ENCODE peak calls at places on chromosomes 12 and 14, in seven cellular contexts. E, R, S, C, Z, W and J are unnamed samples.

GRCh38 chr12:55017421-55017820 is 2.4 kb upstream of the NEUROD4 start:
- DNase-seq in E (no peak), R (peak), S (no peak), C (no peak), Z (no peak), W (no peak), J (no peak)

GRCh38 chr14:103259801-103260628 is 74.0 kb upstream of the EIF5 start:
- DNase-seq in E (no peak), R (no peak), S (no peak), C (no peak), Z (no peak), W (no peak), J (no peak)

GRCh38 chr12:56908136-56908535 is 26.1 kb downstream of the SDR9C7 start:
- DNase-seq in E (no peak), R (no peak), S (no peak), C (no peak), Z (no peak), W (no peak), J (no peak)

GRCh38 chr12:60257063-60257462 is 661.2 kb downstream of the SLC16A7 start:
- DNase-seq in E (no peak), R (no peak), S (no peak), C (peak), Z (no peak), W (peak), J (no peak)

GRCh38 chr12:124940393-124941169 is 26.1 kb upstream of the UBC start:
- DNase-seq in E (no peak), R (no peak), S (peak), C (peak), Z (peak), W (peak), J (peak)

GRCh38 chr12:105561981-105562726 is 231.7 kb downstream of the C12orf75 start:
- DNase-seq in E (peak), R (peak), S (no peak), C (peak), Z (no peak), W (peak), J (no peak)

GRCh38 chr14:20524027-20524426 is 18.7 kb downstream of the RNASE10 start:
- DNase-seq in E (no peak), R (no peak), S (no peak), C (no peak), Z (no peak), W (no peak), J (no peak)

GRCh38 chr14:103802353-103802752 is 45.0 kb downstream of the PPP1R13B start:
- DNase-seq in E (no peak), R (no peak), S (no peak), C (no peak), Z (no peak), W (no peak), J (no peak)

GRCh38 chr12:6332459-6332858 is 9.4 kb downstream of the TNFRSF1A start:
- DNase-seq in E (no peak), R (no peak), S (no peak), C (peak), Z (no peak), W (peak), J (no peak)

GRCh38 chr12:14770495-14771313 is 32.6 kb downstream of the WBP11 start:
- DNase-seq in E (peak), R (peak), S (peak), C (peak), Z (peak), W (peak), J (peak)

GRCh38 chr12:109782322-109782695 is 50.9 kb downstream of the TRPV4 start:
- DNase-seq in E (no peak), R (no peak), S (no peak), C (no peak), Z (peak), W (no peak), J (no peak)

GRCh38 chr12:122283680-122284079 is 17.4 kb upstream of the VPS33A start:
- DNase-seq in E (no peak), R (no peak), S (no peak), C (no peak), Z (no peak), W (no peak), J (no peak)

GRCh38 chr14:94936411-94936892 is 166.5 kb upstream of the GSC start:
- DNase-seq in E (peak), R (peak), S (no peak), C (peak), Z (no peak), W (peak), J (no peak)

GRCh38 chr14:44300911-44301310 is 206.2 kb downstream of the FSCB start:
- DNase-seq in E (no peak), R (no peak), S (no peak), C (no peak), Z (no peak), W (no peak), J (no peak)

GRCh38 chr12:64700532-64700931 is 58.7 kb downstream of the GNS start:
- DNase-seq in E (no peak), R (no peak), S (no peak), C (no peak), Z (no peak), W (no peak), J (no peak)

GRCh38 chr14:89137514-89138163 is 279.4 kb downstream of the FOXN3 start:
- DNase-seq in E (no peak), R (no peak), S (no peak), C (peak), Z (no peak), W (peak), J (no peak)

GRCh38 chr14:103679351-103679750 is 35.9 kb downstream of the XRCC3 start:
- DNase-seq in E (no peak), R (no peak), S (peak), C (peak), Z (no peak), W (peak), J (no peak)

GRCh38 chr14:88798161-88798560 is 5.4 kb upstream of the EML5 start:
- DNase-seq in E (peak), R (peak), S (no peak), C (no peak), Z (no peak), W (no peak), J (no peak)

GRCh38 chr12:32240833-32241232 is 134.2 kb downstream of the BICD1 start:
- DNase-seq in E (no peak), R (no peak), S (no peak), C (peak), Z (no peak), W (no peak), J (no peak)

GRCh38 chr14:51789631-51790030 is 70.8 kb upstream of the GNG2 start:
- DNase-seq in E (no peak), R (no peak), S (no peak), C (peak), Z (no peak), W (no peak), J (no peak)

GRCh38 chr14:90381999-90382451 is 14.8 kb upstream of the CALM1 start:
- DNase-seq in E (peak), R (no peak), S (no peak), C (no peak), Z (no peak), W (peak), J (no peak)

GRCh38 chr12:104182144-104182543 is 33.4 kb upstream of the TXNRD1 start:
- DNase-seq in E (no peak), R (no peak), S (no peak), C (peak), Z (peak), W (peak), J (no peak)

GRCh38 chr12:69252033-69252432 is 12.7 kb downstream of the CPSF6 start:
- DNase-seq in E (peak), R (no peak), S (no peak), C (peak), Z (no peak), W (peak), J (no peak)

GRCh38 chr12:24027352-24027751 is 77.9 kb upstream of the SOX5 start:
- DNase-seq in E (no peak), R (no peak), S (no peak), C (no peak), Z (no peak), W (no peak), J (no peak)

GRCh38 chr14:50045039-50045711 is 71.2 kb downstream of the VCPKMT start:
- DNase-seq in E (no peak), R (no peak), S (peak), C (peak), Z (no peak), W (peak), J (no peak)

GRCh38 chr12:76030378-76031080 is 1.0 kb downstream of the PHLDA1 start:
- DNase-seq in E (no peak), R (no peak), S (peak), C (peak), Z (no peak), W (peak), J (peak)